ENCODE peak calls at places on chromosomes 3 and 15, in ten cellular contexts. D, A, R, P, Q, Z, K, O, U and N are unnamed samples.

GRCh38 chr3:194760740-194761139 is 75.1 kb downstream of the FAM43A start:
- DNase-seq in D (no peak), A (no peak), R (no peak), P (no peak), Q (no peak), Z (no peak), K (no peak), O (peak; percentile 39), U (no peak), N (no peak)

GRCh38 chr3:57805674-57806073 is 49.6 kb downstream of the SLMAP start:
- DNase-seq in D (peak; percentile 46), A (no peak), R (no peak), P (no peak), Q (no peak), Z (peak; percentile 76), K (peak; percentile 69), O (no peak), U (no peak), N (no peak)

GRCh38 chr3:150495149-150495548 is 51.1 kb downstream of the SERP1 start:
- DNase-seq in D (no peak), A (no peak), R (no peak), P (no peak), Q (no peak), Z (no peak), K (no peak), O (peak; percentile 35), U (no peak), N (no peak)

GRCh38 chr3:138046955-138047354 is 37.0 kb downstream of the CLDN18 start:
- DNase-seq in D (no peak), A (no peak), R (no peak), P (no peak), Q (peak; percentile 54), Z (no peak), K (no peak), O (no peak), U (no peak), N (no peak)

GRCh38 chr3:94967196-94967595 is 904.3 kb downstream of the NSUN3 start:
- DNase-seq in D (no peak), A (no peak), R (no peak), P (no peak), Q (no peak), Z (no peak), K (no peak), O (no peak), U (no peak), N (no peak)

GRCh38 chr15:88648357-88649214 is 9.8 kb downstream of the ISG20 start:
- DNase-seq in D (no peak), A (no peak), R (no peak), P (peak; percentile 79), Q (no peak), Z (no peak), K (no peak), O (no peak), U (peak; percentile 29), N (peak; percentile 63)

GRCh38 chr3:78571486-78571885 is 1196.3 kb downstream of the ROBO1 start:
- DNase-seq in D (no peak), A (no peak), R (no peak), P (no peak), Q (no peak), Z (no peak), K (no peak), O (no peak), U (no peak), N (no peak)

GRCh38 chr3:114649331-114649730 is 355.5 kb downstream of the TIGIT start:
- DNase-seq in D (no peak), A (peak; percentile 69), R (no peak), P (no peak), Q (no peak), Z (peak; percentile 28), K (no peak), O (no peak), U (no peak), N (no peak)

GRCh38 chr3:28973621-28974020 is 307.2 kb upstream of the RBMS3 start:
- DNase-seq in D (no peak), A (no peak), R (no peak), P (no peak), Q (no peak), Z (no peak), K (no peak), O (no peak), U (no peak), N (no peak)

GRCh38 chr3:142976621-142977398 is 13.3 kb upstream of the PAQR9 start:
- DNase-seq in D (peak; percentile 78), A (peak; percentile 76), R (no peak), P (peak; percentile 72), Q (no peak), Z (peak; percentile 92), K (peak; percentile 32), O (peak; percentile 26), U (peak; percentile 66), N (peak; percentile 71)

GRCh38 chr3:38099518-38099917 is 37.4 kb downstream of the ACAA1 start:
- DNase-seq in D (no peak), A (no peak), R (no peak), P (no peak), Q (no peak), Z (no peak), K (peak; percentile 39), O (no peak), U (no peak), N (no peak)

GRCh38 chr3:131957511-131957910 is 77.3 kb downstream of the CPNE4 start:
- DNase-seq in D (no peak), A (no peak), R (no peak), P (no peak), Q (no peak), Z (no peak), K (no peak), O (no peak), U (no peak), N (no peak)

GRCh38 chr3:32154180-32154579 is 47.8 kb downstream of the GPD1L start:
- DNase-seq in D (no peak), A (peak; percentile 18), R (no peak), P (no peak), Q (no peak), Z (no peak), K (peak; percentile 69), O (no peak), U (no peak), N (no peak)

GRCh38 chr15:54644796-54645195 is 551.9 kb downstream of the RSL24D1 start:
- DNase-seq in D (no peak), A (no peak), R (no peak), P (no peak), Q (no peak), Z (no peak), K (no peak), O (no peak), U (no peak), N (no peak)

DNA sequence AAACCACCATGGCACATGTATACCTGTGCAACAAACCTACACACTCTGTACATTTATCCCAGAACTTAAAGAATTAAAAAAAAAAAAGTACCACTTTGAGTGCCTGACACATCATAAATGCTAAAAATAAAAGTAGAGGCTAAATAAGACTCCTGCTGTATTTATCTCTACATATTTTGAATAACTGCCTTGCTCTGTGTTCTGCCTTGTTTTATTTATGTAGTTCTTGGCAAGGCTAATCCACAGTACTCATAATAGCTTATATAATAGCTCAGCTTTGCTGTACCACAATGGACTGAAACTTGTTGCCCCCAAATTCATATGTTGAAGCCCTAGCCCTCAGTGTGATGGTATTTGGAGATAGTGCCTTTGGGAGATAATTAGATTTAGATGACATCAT is 95.4 kb upstream of the ADAMTS9 start:
- DNase-seq in D (no peak), A (no peak), R (no peak), P (no peak), Q (no peak), Z (no peak), K (no peak), O (no peak), U (no peak), N (no peak)
- TF ChIP-seq POLR2AphosphoS5 in D (no peak), A (no peak), R (no peak), P (no peak), Q (no peak), Z (no peak), K (no peak), O (no peak), U (no peak), N (no peak)

DNA sequence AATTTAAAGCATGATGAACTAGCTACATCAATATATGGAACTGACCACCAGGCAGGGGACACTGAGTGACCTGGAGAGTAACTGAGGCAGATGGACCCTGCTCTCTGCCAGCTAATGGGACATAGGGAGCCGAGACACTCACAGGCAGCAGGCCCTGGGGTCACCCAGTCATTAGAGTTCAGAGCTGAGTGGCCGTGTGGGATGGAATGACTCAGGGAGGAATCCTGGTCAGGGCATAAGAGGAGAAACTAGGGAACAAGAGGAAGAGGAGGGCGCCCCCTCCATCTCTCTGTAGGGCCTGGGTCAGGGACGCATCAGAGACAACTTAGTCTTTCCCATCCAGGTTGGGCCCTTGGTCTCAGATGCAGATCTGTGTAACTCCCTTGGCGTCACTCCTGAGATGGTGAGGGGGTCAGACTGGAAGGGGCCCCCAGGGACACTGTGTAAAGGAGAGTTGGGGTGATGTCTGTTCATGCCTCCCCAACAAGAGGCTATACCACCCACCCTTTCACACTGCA is 39.8 kb downstream of the CCDC12 start:
- DNase-seq in D (no peak), A (no peak), R (no peak), P (no peak), Q (no peak), Z (no peak), K (no peak), O (no peak), U (no peak), N (no peak)
- H3K27ac ChIP-seq in D (peak overlapping the region; percentile 20), A (no peak overlapping the region), R (no peak overlapping the region), P (peak overlapping the region; percentile 87), Q (no peak overlapping the region), Z (peak overlapping the region; percentile 41), K (peak overlapping the region; percentile 75), O (peak overlapping the region; percentile 61), U (peak overlapping the region; percentile 89), N (peak overlapping the region; percentile 90)

GRCh38 chr3:69200384-69201068 is 78.1 kb upstream of the LMOD3 start:
- DNase-seq in D (no peak), A (peak; percentile 88), R (peak; percentile 79), P (peak; percentile 73), Q (no peak), Z (peak; percentile 94), K (peak; percentile 62), O (no peak), U (no peak), N (peak; percentile 58)
- TF ChIP-seq POLR2AphosphoS5 in D (no peak), A (no peak), R (peak; percentile 83), P (no peak), Q (no peak), Z (no peak), K (no peak), O (no peak), U (no peak), N (no peak)

GRCh38 chr3:3157484-3157883 is 22.0 kb downstream of the CRBN start:
- DNase-seq in D (no peak), A (no peak), R (no peak), P (no peak), Q (no peak), Z (no peak), K (no peak), O (no peak), U (no peak), N (no peak)

GRCh38 chr3:3151513-3151912 is 24.8 kb downstream of the TRNT1 start:
- DNase-seq in D (no peak), A (no peak), R (no peak), P (no peak), Q (no peak), Z (no peak), K (no peak), O (no peak), U (no peak), N (no peak)

GRCh38 chr3:3160826-3161225 is 18.7 kb downstream of the CRBN start:
- DNase-seq in D (no peak), A (no peak), R (no peak), P (no peak), Q (no peak), Z (peak; percentile 54), K (no peak), O (no peak), U (no peak), N (no peak)

GRCh38 chr3:3154879-3155610 is 24.4 kb downstream of the CRBN start:
- DNase-seq in D (no peak), A (no peak), R (no peak), P (no peak), Q (no peak), Z (no peak), K (no peak), O (no peak), U (no peak), N (no peak)
- H3K27ac ChIP-seq in D (no peak overlapping the region), A (no peak overlapping the region), R (no peak overlapping the region), P (no peak overlapping the region), Q (no peak overlapping the region), Z (no peak overlapping the region), K (no peak overlapping the region), O (no peak overlapping the region), U (no peak overlapping the region), N (no peak overlapping the region)